ENCODE peak calls at places on chromosomes 11 and 22, in four cellular contexts. U is ovary, B is HCT116, P is astrocyte of the cerebellum. Y is an unnamed sample.

GRCh38 chr22:44019846-44020245 is 4.3 kb upstream of the PARVB start:
- DNase-seq in P (no peak), U (no peak), B (no peak), Y (no peak)

GRCh38 chr11:70087446-70088167 is 9.5 kb downstream of the ANO1 start:
- DNase-seq in B (no peak), U (no peak), P (no peak), Y (no peak)

GRCh38 chr11:131223198-131223975 is 147.0 kb upstream of the NTM start:
- DNase-seq in U (no peak), B (no peak), P (no peak), Y (no peak)

GRCh38 chr22:48602805-48603518 is 1224.7 kb downstream of the BRD1 start:
- DNase-seq in P (no peak), B (no peak), U (no peak), Y (peak; percentile 60)

GRCh38 chr22:40533712-40534378 is 102.7 kb downstream of the MRTFA start:
- DNase-seq in B (no peak), U (no peak), P (no peak), Y (no peak)

GRCh38 chr11:69867076-69868002 is 48.1 kb upstream of the FGF3 start:
- DNase-seq in P (peak; percentile 19), B (no peak), U (no peak), Y (peak; percentile 36)

GRCh38 chr11:41943671-41944070 is 484.2 kb upstream of the LRRC4C start:
- DNase-seq in B (no peak), P (no peak), U (no peak), Y (no peak)

GRCh38 chr11:100573911-100574513 is 113.1 kb upstream of the ARHGAP42 start:
- DNase-seq in U (no peak), B (no peak), P (no peak), Y (no peak)

GRCh38 chr22:25404556-25404922 is 159.9 kb upstream of the GRK3 start:
- DNase-seq in P (no peak), U (peak; percentile 44), B (no peak), Y (no peak)

GRCh38 chr22:50436841-50437341 is 37.9 kb downstream of the SBF1 start:
- DNase-seq in B (no peak), U (no peak), P (no peak), Y (no peak)

GRCh38 chr11:124313849-124314248 is at the start of gene OR8D1:
- DNase-seq in B (no peak), U (no peak), P (no peak), Y (no peak)

GRCh38 chr11:86369668-86370067 is 5.0 kb upstream of the CCDC81 start:
- DNase-seq in U (no peak), B (no peak), P (no peak), Y (no peak)

GRCh38 chr11:913043-913442 is 2.4 kb upstream of the CHID1 start:
- DNase-seq in B (no peak), P (no peak), U (no peak), Y (no peak)

GRCh38 chr11:911890-912219 is 1.2 kb upstream of the CHID1 start:
- DNase-seq in U (no peak), B (no peak), P (no peak), Y (no peak)

GRCh38 chr11:912266-912665 is 1.7 kb upstream of the CHID1 start:
- DNase-seq in P (no peak), U (no peak), B (no peak), Y (no peak)

GRCh38 chr11:914747-915493 is 4.3 kb upstream of the CHID1 start:
- DNase-seq in B (no peak), P (no peak), U (no peak), Y (no peak)

DNA sequence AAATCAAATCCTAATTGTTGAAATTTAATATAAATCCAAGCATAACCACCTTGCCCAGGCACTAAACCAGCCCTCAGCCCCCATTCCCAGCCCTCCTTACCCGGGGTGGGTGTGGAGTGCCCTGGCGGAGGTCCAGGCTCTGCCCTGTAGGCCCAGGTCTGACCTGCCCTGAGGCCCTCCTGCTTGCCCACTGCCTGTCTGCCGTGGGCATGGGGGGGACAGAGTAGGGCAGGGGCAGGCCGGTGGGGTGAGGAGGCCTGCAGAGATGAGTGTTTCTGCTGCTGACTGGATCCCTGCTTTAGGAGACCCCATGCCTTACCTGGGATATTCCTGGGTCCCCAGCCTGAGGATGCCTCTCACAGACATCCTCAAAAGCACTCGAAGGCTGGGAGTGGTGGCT is 3.6 kb upstream of the CHID1 start:
- DNase-seq in P (no peak), U (no peak), B (no peak), Y (no peak)
- TF ChIP-seq CTCF in P (no peak), U (no peak), B (no peak), Y (no peak)

DNA sequence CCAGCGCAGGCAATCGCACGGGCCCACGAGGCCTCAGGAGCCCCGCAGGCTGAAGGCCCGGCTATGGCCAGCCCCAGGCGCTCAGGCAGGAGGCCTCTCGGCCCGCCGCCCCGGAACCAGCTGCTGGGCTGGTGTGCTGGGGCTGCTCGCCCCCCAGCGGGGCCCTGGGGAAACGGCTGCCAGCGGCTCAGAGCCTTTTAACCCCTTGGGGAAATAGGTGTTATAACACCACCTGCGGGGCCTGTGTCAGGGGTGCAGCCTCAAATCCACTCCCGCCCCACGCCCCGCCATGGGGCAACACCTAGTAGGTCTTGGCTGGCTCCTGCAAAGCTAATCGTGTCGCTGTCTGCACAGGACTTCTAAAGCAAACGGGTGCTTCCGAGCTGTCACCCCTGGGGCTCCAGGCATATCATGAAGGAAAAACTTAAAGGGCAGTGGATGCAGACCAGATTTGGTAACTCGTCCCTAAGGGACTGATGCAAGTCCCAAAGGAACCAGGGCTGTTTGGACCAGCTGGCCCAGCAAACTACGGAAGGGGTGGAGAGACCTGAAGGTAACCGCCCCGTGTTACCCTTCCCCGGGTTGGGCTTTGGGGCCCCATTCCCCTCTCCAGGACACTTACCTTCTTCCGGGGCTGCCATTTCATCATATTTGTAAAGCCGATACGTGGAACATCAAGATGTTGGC is 237.2 kb downstream of the TTC28 start:
- DNase-seq in U (peak; percentile 87), P (peak; percentile 37), B (peak; percentile 6), Y (peak; percentile 79)
- TF ChIP-seq CTCF in U (peak; percentile 78), P (peak; percentile 72), B (peak; percentile 54), Y (peak; percentile 77)

DNA sequence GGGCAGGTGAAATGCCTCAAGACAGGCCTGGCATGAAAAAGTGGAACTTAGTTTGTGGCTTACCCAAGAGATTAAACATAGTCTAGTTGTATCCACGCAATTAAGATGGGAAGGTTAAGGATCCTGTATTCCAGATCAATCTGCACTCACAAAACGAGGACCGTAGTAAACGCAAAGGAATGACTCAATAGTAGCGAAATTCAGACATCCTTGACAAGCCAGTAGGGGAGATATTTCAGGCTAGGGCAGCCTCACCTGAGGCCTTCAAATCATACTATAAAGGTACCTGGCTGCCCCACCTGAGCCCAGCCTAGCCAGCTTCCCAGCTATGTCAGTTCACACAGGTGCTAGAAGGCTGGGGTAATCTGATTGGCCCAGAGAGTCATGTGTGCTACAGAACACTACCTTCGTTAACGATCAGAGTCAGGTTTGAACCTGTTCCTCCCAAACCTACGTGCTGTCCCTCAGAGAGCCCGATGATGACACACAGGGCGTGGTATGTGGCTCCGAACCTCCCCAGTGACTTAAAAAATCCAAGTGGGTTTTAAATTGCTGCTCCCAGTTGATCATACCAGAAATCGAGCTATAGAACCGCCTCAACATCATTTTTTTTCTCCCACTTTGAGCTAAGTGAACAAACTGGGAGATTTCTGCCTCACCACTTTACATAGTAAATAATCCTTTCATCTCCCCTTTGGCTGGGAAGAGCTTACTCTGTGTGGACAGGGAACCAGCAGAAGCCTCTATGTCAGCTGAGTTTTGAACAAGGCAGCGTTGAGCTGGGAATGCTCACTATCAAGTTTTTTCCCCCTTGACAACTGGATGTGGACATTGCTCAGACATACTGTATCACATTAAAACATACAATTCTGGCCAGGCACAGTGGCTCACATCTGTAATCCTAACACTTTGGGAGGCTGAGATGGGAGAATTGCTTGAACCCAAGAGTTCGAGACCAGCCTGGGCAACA is 46.3 kb downstream of the AHNAK start:
- DNase-seq in P (no peak), U (no peak), B (peak; percentile 88), Y (no peak)
- TF ChIP-seq CTCF in P (no peak), U (no peak), B (no peak), Y (no peak)

DNA sequence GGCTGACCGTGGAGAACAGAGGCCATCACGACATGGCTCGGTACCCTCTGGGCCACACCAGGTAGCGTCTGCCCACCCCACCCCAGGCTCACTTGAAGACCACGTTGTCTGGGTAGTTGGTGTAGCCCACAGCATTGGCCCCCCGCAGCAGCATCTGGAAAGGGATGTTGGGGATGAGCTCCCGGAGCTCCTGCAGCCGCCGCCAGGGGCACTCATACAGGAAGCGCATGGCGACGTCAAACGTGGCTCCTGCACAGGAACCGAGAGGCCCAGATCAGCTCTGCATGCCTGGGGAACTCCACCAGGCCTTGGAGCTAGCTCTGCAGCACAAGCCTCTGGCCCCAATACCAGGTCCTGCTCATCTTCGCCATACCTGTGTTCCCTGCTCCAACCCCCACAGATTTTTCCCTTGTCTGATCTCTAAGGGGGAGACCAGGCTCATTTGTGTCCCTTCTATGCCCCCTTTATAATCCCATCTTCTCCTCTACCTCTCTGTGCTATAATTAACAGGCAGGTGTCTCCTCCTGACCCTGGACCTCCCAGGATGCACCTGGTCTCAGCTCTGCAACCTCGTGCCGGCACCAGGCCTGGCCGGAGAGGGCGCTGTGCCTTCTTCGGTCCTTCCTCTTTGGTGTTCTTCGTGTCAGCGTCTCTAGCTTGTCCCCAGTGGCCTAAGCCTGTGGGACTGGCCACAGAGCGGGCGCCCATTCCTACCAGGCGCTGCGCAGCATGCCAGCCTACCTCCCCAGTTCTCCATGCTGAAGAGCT is 5.0 kb upstream of the LRFN4 start:
- DNase-seq in U (no peak), P (no peak), B (no peak), Y (no peak)
- TF ChIP-seq CTCF in U (no peak), P (no peak), B (peak; percentile 69), Y (no peak)

Y was measured in dorsolateral prefrontal cortex.